ENCODE peak calls at places on chromosome 9, in ten cellular contexts. One of them, this sample, is unnamed.

GRCh38 chr9:92538541-92538940 is 2.8 kb upstream of the ECM2 start:
- DNase-seq in naive thymus-derived CD4-positive, alpha-beta T cell: no peak
- DNase-seq in kidney epithelial cell: no peak
- DNase-seq in H54: peak
- DNase-seq in T-helper 1 cell: no peak
- DNase-seq in HFFc6: peak
- DNase-seq in SK-N-SH: no peak
- DNase-seq in stimulated activated CD4-positive, alpha-beta T cell treated with anti-CD3 and anti-CD28 coated beads, Interleukin-12 subunit alpha, Interleukin-12 subunit beta, amount 100 ng/mL, for 48 hours: no peak
- DNase-seq in ovary: no peak
- DNase-seq in AG10803: peak
- DNase-seq in this sample: peak

GRCh38 chr9:78791779-78792178 is 494.9 kb downstream of the PSAT1 start:
- DNase-seq in kidney epithelial cell: no peak
- DNase-seq in T-helper 1 cell: no peak
- DNase-seq in HFFc6: no peak
- DNase-seq in AG10803: peak
- DNase-seq in H54: no peak
- DNase-seq in SK-N-SH: no peak
- DNase-seq in naive thymus-derived CD4-positive, alpha-beta T cell: no peak
- DNase-seq in ovary: no peak
- DNase-seq in stimulated activated CD4-positive, alpha-beta T cell treated with anti-CD3 and anti-CD28 coated beads, Interleukin-12 subunit alpha, Interleukin-12 subunit beta, amount 100 ng/mL, for 48 hours: no peak
- DNase-seq in this sample: no peak

GRCh38 chr9:7196467-7196866 is 438.7 kb downstream of the KDM4C start:
- DNase-seq in AG10803: no peak
- DNase-seq in H54: no peak
- DNase-seq in kidney epithelial cell: no peak
- DNase-seq in SK-N-SH: no peak
- DNase-seq in stimulated activated CD4-positive, alpha-beta T cell treated with anti-CD3 and anti-CD28 coated beads, Interleukin-12 subunit alpha, Interleukin-12 subunit beta, amount 100 ng/mL, for 48 hours: no peak
- DNase-seq in HFFc6: no peak
- DNase-seq in naive thymus-derived CD4-positive, alpha-beta T cell: no peak
- DNase-seq in ovary: no peak
- DNase-seq in T-helper 1 cell: no peak
- DNase-seq in this sample: no peak

GRCh38 chr9:4550777-4551476 is 60.7 kb downstream of the SLC1A1 start:
- DNase-seq in T-helper 1 cell: no peak
- DNase-seq in HFFc6: no peak
- DNase-seq in naive thymus-derived CD4-positive, alpha-beta T cell: peak
- DNase-seq in SK-N-SH: no peak
- DNase-seq in H54: no peak
- DNase-seq in AG10803: peak
- DNase-seq in kidney epithelial cell: no peak
- DNase-seq in ovary: no peak
- DNase-seq in stimulated activated CD4-positive, alpha-beta T cell treated with anti-CD3 and anti-CD28 coated beads, Interleukin-12 subunit alpha, Interleukin-12 subunit beta, amount 100 ng/mL, for 48 hours: no peak
- DNase-seq in this sample: no peak

GRCh38 chr9:407255-407654 is 192.6 kb downstream of the DOCK8 start:
- DNase-seq in T-helper 1 cell: no peak
- DNase-seq in ovary: no peak
- DNase-seq in stimulated activated CD4-positive, alpha-beta T cell treated with anti-CD3 and anti-CD28 coated beads, Interleukin-12 subunit alpha, Interleukin-12 subunit beta, amount 100 ng/mL, for 48 hours: no peak
- DNase-seq in H54: no peak
- DNase-seq in kidney epithelial cell: no peak
- DNase-seq in HFFc6: no peak
- DNase-seq in AG10803: no peak
- DNase-seq in SK-N-SH: no peak
- DNase-seq in naive thymus-derived CD4-positive, alpha-beta T cell: no peak
- DNase-seq in this sample: no peak

GRCh38 chr9:130331573-130331972 is 66.0 kb downstream of the HMCN2 start:
- DNase-seq in ovary: no peak
- DNase-seq in stimulated activated CD4-positive, alpha-beta T cell treated with anti-CD3 and anti-CD28 coated beads, Interleukin-12 subunit alpha, Interleukin-12 subunit beta, amount 100 ng/mL, for 48 hours: no peak
- DNase-seq in HFFc6: peak
- DNase-seq in naive thymus-derived CD4-positive, alpha-beta T cell: no peak
- DNase-seq in H54: no peak
- DNase-seq in AG10803: peak
- DNase-seq in T-helper 1 cell: no peak
- DNase-seq in kidney epithelial cell: no peak
- DNase-seq in SK-N-SH: no peak
- DNase-seq in this sample: peak

GRCh38 chr9:17481565-17481964 is 97.3 kb upstream of the SH3GL2 start:
- DNase-seq in H54: no peak
- DNase-seq in ovary: no peak
- DNase-seq in naive thymus-derived CD4-positive, alpha-beta T cell: no peak
- DNase-seq in kidney epithelial cell: no peak
- DNase-seq in stimulated activated CD4-positive, alpha-beta T cell treated with anti-CD3 and anti-CD28 coated beads, Interleukin-12 subunit alpha, Interleukin-12 subunit beta, amount 100 ng/mL, for 48 hours: no peak
- DNase-seq in AG10803: no peak
- DNase-seq in HFFc6: no peak
- DNase-seq in SK-N-SH: no peak
- DNase-seq in T-helper 1 cell: no peak
- DNase-seq in this sample: no peak

GRCh38 chr9:136529516-136530471 is 16.1 kb downstream of the NOTCH1 start:
- DNase-seq in kidney epithelial cell: no peak
- DNase-seq in naive thymus-derived CD4-positive, alpha-beta T cell: no peak
- DNase-seq in HFFc6: no peak
- DNase-seq in H54: no peak
- DNase-seq in SK-N-SH: no peak
- DNase-seq in ovary: no peak
- DNase-seq in stimulated activated CD4-positive, alpha-beta T cell treated with anti-CD3 and anti-CD28 coated beads, Interleukin-12 subunit alpha, Interleukin-12 subunit beta, amount 100 ng/mL, for 48 hours: no peak
- DNase-seq in T-helper 1 cell: no peak
- DNase-seq in AG10803: no peak
- DNase-seq in this sample: no peak

GRCh38 chr9:93306579-93307091 is 122.7 kb downstream of the WNK2 start:
- DNase-seq in stimulated activated CD4-positive, alpha-beta T cell treated with anti-CD3 and anti-CD28 coated beads, Interleukin-12 subunit alpha, Interleukin-12 subunit beta, amount 100 ng/mL, for 48 hours: no peak
- DNase-seq in T-helper 1 cell: no peak
- DNase-seq in kidney epithelial cell: no peak
- DNase-seq in H54: no peak
- DNase-seq in AG10803: no peak
- DNase-seq in HFFc6: no peak
- DNase-seq in SK-N-SH: peak
- DNase-seq in naive thymus-derived CD4-positive, alpha-beta T cell: no peak
- DNase-seq in ovary: peak
- DNase-seq in this sample: no peak

GRCh38 chr9:37639109-37639748 is 11.5 kb upstream of the FRMPD1 start:
- DNase-seq in SK-N-SH: no peak
- DNase-seq in T-helper 1 cell: no peak
- DNase-seq in naive thymus-derived CD4-positive, alpha-beta T cell: no peak
- DNase-seq in H54: no peak
- DNase-seq in ovary: no peak
- DNase-seq in kidney epithelial cell: no peak
- DNase-seq in HFFc6: peak
- DNase-seq in AG10803: peak
- DNase-seq in stimulated activated CD4-positive, alpha-beta T cell treated with anti-CD3 and anti-CD28 coated beads, Interleukin-12 subunit alpha, Interleukin-12 subunit beta, amount 100 ng/mL, for 48 hours: no peak
- DNase-seq in this sample: peak

GRCh38 chr9:34591091-34591910 is 1.8 kb upstream of the CNTFR start:
- DNase-seq in T-helper 1 cell: peak
- DNase-seq in ovary: peak
- DNase-seq in H54: peak
- DNase-seq in HFFc6: peak
- DNase-seq in AG10803: peak
- DNase-seq in naive thymus-derived CD4-positive, alpha-beta T cell: peak
- DNase-seq in stimulated activated CD4-positive, alpha-beta T cell treated with anti-CD3 and anti-CD28 coated beads, Interleukin-12 subunit alpha, Interleukin-12 subunit beta, amount 100 ng/mL, for 48 hours: peak
- DNase-seq in SK-N-SH: peak
- DNase-seq in kidney epithelial cell: no peak
- DNase-seq in this sample: peak

GRCh38 chr9:10144336-10144735 is 468.5 kb downstream of the PTPRD start:
- DNase-seq in HFFc6: no peak
- DNase-seq in AG10803: no peak
- DNase-seq in naive thymus-derived CD4-positive, alpha-beta T cell: no peak
- DNase-seq in ovary: no peak
- DNase-seq in stimulated activated CD4-positive, alpha-beta T cell treated with anti-CD3 and anti-CD28 coated beads, Interleukin-12 subunit alpha, Interleukin-12 subunit beta, amount 100 ng/mL, for 48 hours: no peak
- DNase-seq in T-helper 1 cell: no peak
- DNase-seq in H54: no peak
- DNase-seq in kidney epithelial cell: no peak
- DNase-seq in SK-N-SH: no peak
- DNase-seq in this sample: no peak

GRCh38 chr9:7212101-7212500 is 454.3 kb downstream of the KDM4C start:
- DNase-seq in HFFc6: no peak
- DNase-seq in kidney epithelial cell: no peak
- DNase-seq in H54: no peak
- DNase-seq in stimulated activated CD4-positive, alpha-beta T cell treated with anti-CD3 and anti-CD28 coated beads, Interleukin-12 subunit alpha, Interleukin-12 subunit beta, amount 100 ng/mL, for 48 hours: no peak
- DNase-seq in ovary: no peak
- DNase-seq in naive thymus-derived CD4-positive, alpha-beta T cell: no peak
- DNase-seq in AG10803: no peak
- DNase-seq in T-helper 1 cell: no peak
- DNase-seq in SK-N-SH: no peak
- DNase-seq in this sample: no peak

GRCh38 chr9:112844771-112845542 is 45.7 kb downstream of the SLC46A2 start:
- DNase-seq in naive thymus-derived CD4-positive, alpha-beta T cell: peak
- DNase-seq in T-helper 1 cell: peak
- DNase-seq in stimulated activated CD4-positive, alpha-beta T cell treated with anti-CD3 and anti-CD28 coated beads, Interleukin-12 subunit alpha, Interleukin-12 subunit beta, amount 100 ng/mL, for 48 hours: peak
- DNase-seq in AG10803: peak
- DNase-seq in SK-N-SH: peak
- DNase-seq in ovary: peak
- DNase-seq in HFFc6: peak
- DNase-seq in kidney epithelial cell: no peak
- DNase-seq in H54: peak
- DNase-seq in this sample: peak

This sample was measured in AG08395.